ENCODE peak calls at places on chromosomes 16 and 17, in six cellular contexts. One of them, this sample, is unnamed.

GRCh38 chr17:61833536-61834203 is 29.7 kb downstream of the BRIP1 start:
- DNase-seq in GM10248: no peak
- DNase-seq in BJ: peak
- DNase-seq in epithelial cell of esophagus: peak
- DNase-seq in omental fat pad: no peak
- DNase-seq in HFFc6: peak
- DNase-seq in this sample: no peak

GRCh38 chr16:30997000-30997886 is 12.2 kb downstream of the HSD3B7 start:
- DNase-seq in GM10248: peak
- DNase-seq in BJ: no peak
- DNase-seq in epithelial cell of esophagus: peak
- DNase-seq in omental fat pad: peak
- DNase-seq in HFFc6: peak
- DNase-seq in this sample: peak

GRCh38 chr17:7650509-7651096 is at the start of gene ATP1B2:
- DNase-seq in GM10248: peak
- DNase-seq in BJ: no peak
- DNase-seq in epithelial cell of esophagus: peak
- DNase-seq in omental fat pad: peak
- DNase-seq in HFFc6: no peak
- DNase-seq in this sample: peak

GRCh38 chr16:79597775-79598174 is 2.8 kb downstream of the MAF start:
- DNase-seq in GM10248: no peak
- DNase-seq in BJ: no peak
- DNase-seq in epithelial cell of esophagus: no peak
- DNase-seq in omental fat pad: no peak
- DNase-seq in HFFc6: no peak
- DNase-seq in this sample: no peak

GRCh38 chr17:36980281-36980761 is 31.6 kb downstream of the AATF start:
- DNase-seq in GM10248: no peak
- DNase-seq in BJ: no peak
- DNase-seq in epithelial cell of esophagus: peak
- DNase-seq in omental fat pad: no peak
- DNase-seq in HFFc6: no peak
- DNase-seq in this sample: no peak

GRCh38 chr16:48503779-48504178 is 106.2 kb downstream of the N4BP1 start:
- DNase-seq in GM10248: no peak
- DNase-seq in BJ: no peak
- DNase-seq in epithelial cell of esophagus: no peak
- DNase-seq in omental fat pad: no peak
- DNase-seq in HFFc6: peak
- DNase-seq in this sample: no peak

GRCh38 chr16:22948058-22948602 is 134.2 kb downstream of the HS3ST2 start:
- DNase-seq in GM10248: peak
- DNase-seq in BJ: no peak
- DNase-seq in epithelial cell of esophagus: no peak
- DNase-seq in omental fat pad: no peak
- DNase-seq in HFFc6: no peak
- DNase-seq in this sample: no peak

GRCh38 chr17:78678220-78678554 is 101.0 kb upstream of the DNAH17 start:
- DNase-seq in GM10248: no peak
- DNase-seq in BJ: no peak
- DNase-seq in epithelial cell of esophagus: no peak
- DNase-seq in omental fat pad: no peak
- DNase-seq in HFFc6: no peak
- DNase-seq in this sample: no peak

GRCh38 chr16:67257486-67258159 is 8.8 kb downstream of the SLC9A5 start:
- DNase-seq in GM10248: no peak
- DNase-seq in BJ: no peak
- DNase-seq in epithelial cell of esophagus: no peak
- DNase-seq in omental fat pad: no peak
- DNase-seq in HFFc6: no peak
- DNase-seq in this sample: no peak

DNA sequence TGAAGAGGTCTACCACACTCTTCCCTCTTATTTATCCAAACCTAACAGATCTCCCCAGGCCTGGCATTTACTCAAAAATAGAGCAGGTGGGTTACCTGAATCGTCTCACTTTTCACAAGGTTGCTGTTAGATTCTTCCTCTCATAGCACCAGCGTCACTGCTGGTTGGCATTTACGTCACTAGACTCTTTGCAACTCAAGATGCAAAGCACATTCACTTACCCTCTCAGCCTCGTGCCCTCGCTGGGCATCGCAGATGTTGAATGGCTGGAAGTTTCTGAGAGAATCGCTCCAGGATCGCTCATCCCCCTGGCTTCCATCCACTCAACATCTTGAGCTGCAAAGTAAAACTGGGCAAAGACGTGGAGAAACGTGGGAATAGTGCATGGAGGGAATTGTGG is 21.9 kb downstream of the GSG1L start:
- DNase-seq in GM10248: no peak
- DNase-seq in BJ: no peak
- DNase-seq in epithelial cell of esophagus: no peak
- DNase-seq in omental fat pad: no peak
- DNase-seq in HFFc6: no peak
- DNase-seq in this sample: no peak
- TF ChIP-seq CTCF in GM10248: no peak
- TF ChIP-seq CTCF in BJ: no peak
- TF ChIP-seq CTCF in epithelial cell of esophagus: no peak
- TF ChIP-seq CTCF in omental fat pad: no peak
- TF ChIP-seq CTCF in HFFc6: no peak
- TF ChIP-seq CTCF in this sample: no peak

GRCh38 chr17:16919663-16920627 is 52.0 kb downstream of the TNFRSF13B start:
- DNase-seq in GM10248: peak
- DNase-seq in BJ: no peak
- DNase-seq in epithelial cell of esophagus: no peak
- DNase-seq in omental fat pad: peak
- DNase-seq in HFFc6: no peak
- DNase-seq in this sample: no peak
- TF ChIP-seq CTCF in GM10248: no peak
- TF ChIP-seq CTCF in BJ: no peak
- TF ChIP-seq CTCF in epithelial cell of esophagus: no peak
- TF ChIP-seq CTCF in omental fat pad: no peak
- TF ChIP-seq CTCF in HFFc6: peak
- TF ChIP-seq CTCF in this sample: no peak

DNA sequence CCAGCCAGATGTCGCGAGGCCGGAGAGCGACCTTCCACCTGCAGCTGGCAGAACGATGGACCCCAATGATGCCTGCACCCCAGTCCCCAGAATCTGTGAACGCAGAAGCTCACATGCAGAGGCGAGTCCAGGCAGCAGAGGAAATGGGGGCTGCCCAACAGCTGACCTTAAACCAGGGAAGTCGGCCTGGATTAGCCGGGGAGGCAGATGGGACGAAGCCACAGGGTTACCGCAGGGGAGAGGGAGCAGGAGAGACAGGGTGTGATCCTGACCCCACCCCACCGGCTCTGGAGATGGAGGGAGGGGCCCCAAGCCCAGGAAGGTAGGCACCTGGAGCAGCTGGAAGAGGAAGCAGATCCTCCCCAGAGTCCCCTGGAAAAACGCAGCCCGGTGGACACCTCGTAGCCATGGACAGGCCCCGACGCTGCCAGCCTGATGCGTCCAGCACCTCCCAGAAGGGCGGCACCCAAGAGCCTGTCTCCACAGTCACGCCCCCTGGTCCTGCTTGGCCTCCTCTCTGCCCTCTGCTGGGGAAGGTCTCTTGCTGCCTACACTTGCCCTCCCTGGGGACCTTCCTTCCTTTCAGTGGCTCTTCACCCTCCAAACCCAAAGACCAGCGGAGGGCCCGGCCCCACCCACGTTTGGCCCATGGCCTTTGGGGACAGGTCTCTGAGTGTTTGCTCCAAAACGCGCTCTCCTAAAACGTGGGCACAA is 37.3 kb downstream of the PIEZO1 start:
- DNase-seq in GM10248: peak
- DNase-seq in BJ: no peak
- DNase-seq in epithelial cell of esophagus: peak
- DNase-seq in omental fat pad: no peak
- DNase-seq in HFFc6: no peak
- DNase-seq in this sample: no peak
- TF ChIP-seq CTCF in GM10248: peak
- TF ChIP-seq CTCF in BJ: peak
- TF ChIP-seq CTCF in epithelial cell of esophagus: peak
- TF ChIP-seq CTCF in omental fat pad: no peak
- TF ChIP-seq CTCF in HFFc6: peak
- TF ChIP-seq CTCF in this sample: no peak

GRCh38 chr17:42517516-42517915 is 18.5 kb upstream of the NAGLU start:
- DNase-seq in GM10248: peak
- DNase-seq in BJ: peak
- DNase-seq in epithelial cell of esophagus: peak
- DNase-seq in omental fat pad: peak
- DNase-seq in HFFc6: peak
- DNase-seq in this sample: peak
- TF ChIP-seq CTCF in GM10248: peak
- TF ChIP-seq CTCF in BJ: peak
- TF ChIP-seq CTCF in epithelial cell of esophagus: peak
- TF ChIP-seq CTCF in omental fat pad: peak
- TF ChIP-seq CTCF in HFFc6: peak
- TF ChIP-seq CTCF in this sample: peak

GRCh38 chr17:79976451-79976850 is 59.2 kb downstream of the TBC1D16 start:
- DNase-seq in GM10248: no peak
- DNase-seq in BJ: no peak
- DNase-seq in epithelial cell of esophagus: no peak
- DNase-seq in omental fat pad: no peak
- DNase-seq in HFFc6: no peak
- DNase-seq in this sample: no peak

GRCh38 chr17:79977161-79977631 is 58.5 kb downstream of the TBC1D16 start:
- DNase-seq in GM10248: no peak
- DNase-seq in BJ: no peak
- DNase-seq in epithelial cell of esophagus: no peak
- DNase-seq in omental fat pad: no peak
- DNase-seq in HFFc6: no peak
- DNase-seq in this sample: no peak

GRCh38 chr17:79977711-79978544 is 57.7 kb downstream of the TBC1D16 start:
- DNase-seq in GM10248: no peak
- DNase-seq in BJ: no peak
- DNase-seq in epithelial cell of esophagus: no peak
- DNase-seq in omental fat pad: no peak
- DNase-seq in HFFc6: no peak
- DNase-seq in this sample: no peak

GRCh38 chr17:79975498-79976134 is 60.1 kb downstream of the TBC1D16 start:
- DNase-seq in GM10248: no peak
- DNase-seq in BJ: no peak
- DNase-seq in epithelial cell of esophagus: no peak
- DNase-seq in omental fat pad: no peak
- DNase-seq in HFFc6: no peak
- DNase-seq in this sample: no peak

DNA sequence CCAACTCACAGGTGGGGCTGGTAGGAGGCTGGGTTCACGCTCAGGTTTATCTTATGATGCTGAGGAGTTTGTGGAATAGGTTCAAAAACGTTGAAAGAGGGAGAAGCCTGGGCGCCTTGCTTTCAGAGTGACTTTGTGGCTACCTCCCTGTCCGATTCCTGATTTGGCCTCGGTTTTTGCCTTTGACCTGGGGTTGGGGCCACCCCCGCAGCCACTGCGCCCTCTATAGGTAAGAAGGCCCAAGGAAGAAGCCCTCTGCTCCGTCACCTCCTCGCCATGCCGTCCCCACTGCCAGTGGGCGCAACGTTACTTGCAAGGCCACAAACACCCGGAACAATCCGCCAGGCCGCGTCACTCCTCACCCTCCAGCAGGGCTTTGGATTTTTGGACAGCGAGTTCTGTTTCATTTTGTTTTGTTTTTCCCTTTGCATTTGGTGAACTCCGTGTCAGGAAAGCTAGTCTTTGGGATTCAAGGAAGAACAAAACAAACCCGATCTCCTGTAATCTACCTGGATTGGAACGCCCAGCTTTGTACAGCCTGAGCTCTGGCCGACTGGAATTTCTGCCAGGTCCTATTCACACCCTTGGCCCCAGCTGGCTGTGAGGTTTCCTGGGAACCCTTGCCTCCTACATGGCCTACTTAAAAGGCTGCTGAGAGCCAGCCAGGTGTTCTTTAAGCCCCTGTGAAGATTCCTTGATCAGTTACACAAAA is 60.7 kb downstream of the TBC1D16 start:
- DNase-seq in GM10248: no peak
- DNase-seq in BJ: no peak
- DNase-seq in epithelial cell of esophagus: no peak
- DNase-seq in omental fat pad: no peak
- DNase-seq in HFFc6: no peak
- DNase-seq in this sample: no peak
- TF ChIP-seq CTCF in GM10248: peak
- TF ChIP-seq CTCF in BJ: no peak
- TF ChIP-seq CTCF in epithelial cell of esophagus: no peak
- TF ChIP-seq CTCF in omental fat pad: no peak
- TF ChIP-seq CTCF in HFFc6: peak
- TF ChIP-seq CTCF in this sample: no peak

DNA sequence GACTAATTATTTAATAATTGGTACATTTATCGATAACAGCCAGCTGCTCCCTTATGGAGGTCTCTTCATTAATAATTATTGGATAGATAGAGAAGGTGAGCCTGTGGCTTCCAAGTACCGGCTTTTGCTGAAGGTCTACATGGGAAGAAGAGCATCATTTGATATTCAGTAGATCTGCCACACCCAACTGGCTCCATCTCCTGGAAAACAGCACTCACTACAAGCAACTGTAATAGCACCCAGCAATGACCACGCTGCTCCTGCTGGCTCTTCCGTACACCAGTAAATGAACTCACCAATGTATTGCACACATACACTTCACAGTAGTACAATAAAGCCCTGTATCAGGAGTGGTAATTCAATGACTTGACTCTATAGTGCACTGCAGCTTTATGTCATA is 19.5 kb downstream of the MARVELD3 start:
- DNase-seq in GM10248: peak
- DNase-seq in BJ: no peak
- DNase-seq in epithelial cell of esophagus: peak
- DNase-seq in omental fat pad: no peak
- DNase-seq in HFFc6: peak
- DNase-seq in this sample: no peak
- TF ChIP-seq CTCF in GM10248: peak
- TF ChIP-seq CTCF in BJ: peak
- TF ChIP-seq CTCF in epithelial cell of esophagus: peak
- TF ChIP-seq CTCF in omental fat pad: no peak
- TF ChIP-seq CTCF in HFFc6: peak
- TF ChIP-seq CTCF in this sample: no peak

GRCh38 chr16:89209522-89210044 is 7.9 kb upstream of the ZNF778 start:
- DNase-seq in GM10248: no peak
- DNase-seq in BJ: no peak
- DNase-seq in epithelial cell of esophagus: no peak
- DNase-seq in omental fat pad: no peak
- DNase-seq in HFFc6: no peak
- DNase-seq in this sample: no peak
- TF ChIP-seq CTCF in GM10248: no peak
- TF ChIP-seq CTCF in BJ: no peak
- TF ChIP-seq CTCF in epithelial cell of esophagus: no peak
- TF ChIP-seq CTCF in omental fat pad: no peak
- TF ChIP-seq CTCF in HFFc6: no peak
- TF ChIP-seq CTCF in this sample: no peak

DNA sequence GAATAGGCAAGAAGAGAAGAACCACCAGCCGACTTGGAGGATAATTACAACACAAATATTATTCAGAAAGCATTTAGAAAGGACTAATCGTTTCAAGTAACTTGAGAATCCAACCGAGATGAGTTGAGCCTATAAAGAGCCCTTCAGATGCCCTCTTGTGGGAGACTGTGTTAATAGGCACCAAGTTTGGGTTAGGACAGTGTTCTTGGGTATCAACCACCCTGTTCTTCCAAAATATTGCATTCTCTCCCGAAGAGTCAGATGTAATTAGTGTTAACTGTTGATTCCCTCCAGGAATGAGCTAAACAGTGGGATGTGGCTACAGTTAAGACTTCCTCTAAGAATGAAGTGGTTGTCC is 87.8 kb upstream of the NOL11 start:
- DNase-seq in GM10248: peak
- DNase-seq in BJ: peak
- DNase-seq in epithelial cell of esophagus: peak
- DNase-seq in omental fat pad: no peak
- DNase-seq in HFFc6: peak
- DNase-seq in this sample: no peak
- TF ChIP-seq CTCF in GM10248: peak
- TF ChIP-seq CTCF in BJ: peak
- TF ChIP-seq CTCF in epithelial cell of esophagus: peak
- TF ChIP-seq CTCF in omental fat pad: no peak
- TF ChIP-seq CTCF in HFFc6: peak
- TF ChIP-seq CTCF in this sample: no peak

GRCh38 chr17:45316271-45317112 is at the start of gene MAP3K14:
- DNase-seq in GM10248: peak
- DNase-seq in BJ: no peak
- DNase-seq in epithelial cell of esophagus: peak
- DNase-seq in omental fat pad: no peak
- DNase-seq in HFFc6: peak
- DNase-seq in this sample: peak
- TF ChIP-seq CTCF in GM10248: peak
- TF ChIP-seq CTCF in BJ: peak
- TF ChIP-seq CTCF in epithelial cell of esophagus: no peak
- TF ChIP-seq CTCF in omental fat pad: no peak
- TF ChIP-seq CTCF in HFFc6: no peak
- TF ChIP-seq CTCF in this sample: no peak

This sample was measured in activated B cell treated with CpG ODN at 0.5 μM for 24 hours.